ENCODE peak calls at places on chromosomes 5 and 9, in six cellular contexts. O is SW480, E is aorta, K is ACHN, T is AG04449, N is AG08396. S is an unnamed sample.

GRCh38 chr9:77827104-77827784 is 179.1 kb upstream of the GNA14 start:
- DNase-seq in E (no peak), T (no peak), O (no peak), N (no peak), K (no peak), S (no peak)

GRCh38 chr5:71471193-71471592 is 15.7 kb downstream of the BDP1 start:
- DNase-seq in E (no peak), N (no peak), O (no peak), T (no peak), K (peak), S (no peak)

GRCh38 chr9:132797861-132798659 is 80.0 kb downstream of the AK8 start:
- DNase-seq in E (no peak), O (no peak), N (peak), T (no peak), K (no peak), S (no peak)

GRCh38 chr5:151719228-151719861 is 32.6 kb upstream of the SPARC start:
- DNase-seq in T (no peak), K (peak), O (no peak), E (peak), N (no peak), S (no peak)

GRCh38 chr9:112048924-112049785 is 125.9 kb downstream of the SUSD1 start:
- DNase-seq in E (no peak), T (peak), N (no peak), K (no peak), O (no peak), S (no peak)

GRCh38 chr5:139494832-139495231 is 12.3 kb upstream of the STING1 start:
- DNase-seq in O (no peak), N (no peak), K (no peak), T (no peak), E (no peak), S (no peak)

GRCh38 chr9:113275147-113276131 is at the start of the genes CDC26 and PRPF4:
- DNase-seq in N (peak), E (peak), K (peak), T (peak), O (peak), S (peak)

GRCh38 chr9:136110082-136111061 is 8.3 kb downstream of the TMEM250 start:
- DNase-seq in E (no peak), O (no peak), T (no peak), N (no peak), K (peak), S (no peak)

GRCh38 chr9:96459268-96460007 is 9.5 kb downstream of the HABP4 start:
- DNase-seq in N (no peak), E (no peak), T (no peak), O (no peak), K (no peak), S (no peak)

GRCh38 chr5:137833463-137833862 is 34.2 kb upstream of the MYOT start:
- DNase-seq in N (peak), T (peak), K (no peak), O (peak), E (no peak), S (no peak)

GRCh38 chr5:130652178-130652577 is 512.9 kb downstream of the HINT1 start:
- DNase-seq in K (no peak), O (peak), E (no peak), T (peak), N (no peak), S (no peak)

GRCh38 chr5:88236866-88237642 is 31.6 kb downstream of the TMEM161B start:
- DNase-seq in O (no peak), N (peak), E (no peak), T (no peak), K (peak), S (no peak)

GRCh38 chr9:7665874-7666273 is 133.7 kb downstream of the DMAC1 start:
- DNase-seq in O (no peak), T (no peak), N (no peak), E (no peak), K (no peak), S (no peak)

GRCh38 chr5:79448336-79448735 is 65.6 kb downstream of the HOMER1 start:
- DNase-seq in K (peak), O (no peak), N (peak), E (no peak), T (peak), S (no peak)

GRCh38 chr5:1204693-1205242 is 3.4 kb downstream of the SLC6A19 start:
- DNase-seq in T (no peak), N (peak), O (peak), K (peak), E (peak), S (no peak)

GRCh38 chr5:111535879-111536549 is 23.7 kb upstream of the STARD4 start:
- DNase-seq in T (no peak), N (no peak), E (no peak), O (no peak), K (no peak), S (no peak)

GRCh38 chr9:110266786-110267185 is 10.5 kb upstream of the TXN start:
- DNase-seq in T (no peak), E (no peak), N (no peak), O (no peak), K (no peak), S (no peak)

GRCh38 chr5:96537386-96537785 is 104.3 kb upstream of the PCSK1 start:
- DNase-seq in O (no peak), T (peak), N (no peak), K (no peak), E (no peak), S (no peak)

GRCh38 chr5:142783601-142784291 is 13.6 kb downstream of the ARHGAP26 start:
- DNase-seq in T (no peak), E (peak), N (peak), K (no peak), O (no peak), S (peak)

GRCh38 chr9:109912082-109912581 is 132.1 kb downstream of the PALM2AKAP2 start:
- DNase-seq in E (no peak), N (peak), O (no peak), K (no peak), T (no peak), S (peak)

GRCh38 chr5:38867071-38867790 is 21.4 kb downstream of the OSMR start:
- DNase-seq in T (no peak), O (no peak), E (no peak), N (no peak), K (no peak), S (no peak)

GRCh38 chr9:68515304-68516017 is 25.2 kb downstream of the TMEM252 start:
- DNase-seq in K (no peak), E (no peak), O (no peak), T (no peak), N (peak), S (no peak)

GRCh38 chr5:8458038-8458383 is 589.1 kb downstream of the MTRR start:
- DNase-seq in O (peak), N (peak), T (no peak), E (no peak), K (peak), S (no peak)

GRCh38 chr5:169302491-169303118 is 1.7 kb upstream of the SLIT3 start:
- DNase-seq in T (peak), E (peak), N (peak), K (peak), O (peak), S (peak)

GRCh38 chr5:74648835-74649286 is 8.3 kb upstream of the ENC1 start:
- DNase-seq in E (no peak), O (peak), T (no peak), K (peak), N (peak), S (no peak)

GRCh38 chr9:109640232-109641078 is 139.5 kb upstream of the PALM2AKAP2 start:
- DNase-seq in T (no peak), O (no peak), E (peak), K (peak), N (peak), S (peak)

GRCh38 chr9:3830296-3830695 is 304.5 kb upstream of the RFX3 start:
- DNase-seq in K (no peak), N (no peak), O (no peak), E (no peak), T (no peak), S (no peak)

S was measured in heart left ventricle.